ENCODE peak calls at places on chromosomes 6 and 20, in eight cellular contexts. One of them, this sample, is unnamed.

GRCh38 chr6:80214436-80215022 is 108.1 kb downstream of the BCKDHB start:
- DNase-seq in GF-D8: peak; percentile 15
- DNase-seq in NT2/D1: peak; percentile 20
- DNase-seq in H1: no peak
- DNase-seq in GM20000: peak; percentile 34
- DNase-seq in NCI-H774: peak; percentile 66
- DNase-seq in tibial artery: no peak
- DNase-seq in T-helper 9 cell: no peak
- DNase-seq in this sample: no peak

GRCh38 chr6:31610891-31611425 is 4.1 kb upstream of the AIF1 start:
- DNase-seq in H1: no peak
- DNase-seq in GF-D8: no peak
- DNase-seq in NT2/D1: no peak
- DNase-seq in T-helper 9 cell: no peak
- DNase-seq in tibial artery: no peak
- DNase-seq in NCI-H774: no peak
- DNase-seq in GM20000: no peak
- DNase-seq in this sample: no peak

GRCh38 chr20:12941025-12941424 is 67.7 kb upstream of the SPTLC3 start:
- DNase-seq in NT2/D1: no peak
- DNase-seq in GM20000: no peak
- DNase-seq in H1: no peak
- DNase-seq in tibial artery: no peak
- DNase-seq in T-helper 9 cell: no peak
- DNase-seq in GF-D8: no peak
- DNase-seq in NCI-H774: no peak
- DNase-seq in this sample: no peak

GRCh38 chr6:131655951-131656350 is 18.8 kb downstream of the ENPP3 start:
- DNase-seq in H1: no peak
- DNase-seq in GM20000: no peak
- DNase-seq in GF-D8: no peak
- DNase-seq in T-helper 9 cell: no peak
- DNase-seq in tibial artery: no peak
- DNase-seq in NT2/D1: no peak
- DNase-seq in NCI-H774: no peak
- DNase-seq in this sample: no peak

GRCh38 chr6:81767163-81768000 is 14.9 kb upstream of the TENT5A start:
- DNase-seq in GF-D8: no peak
- DNase-seq in NT2/D1: no peak
- DNase-seq in tibial artery: no peak
- DNase-seq in GM20000: no peak
- DNase-seq in T-helper 9 cell: no peak
- DNase-seq in H1: no peak
- DNase-seq in NCI-H774: no peak
- DNase-seq in this sample: no peak

GRCh38 chr6:25706314-25707014 is 48.1 kb upstream of the SLC17A4 start:
- DNase-seq in H1: no peak
- DNase-seq in T-helper 9 cell: no peak
- DNase-seq in GM20000: no peak
- DNase-seq in NCI-H774: peak; percentile 32
- DNase-seq in GF-D8: no peak
- DNase-seq in NT2/D1: no peak
- DNase-seq in tibial artery: no peak
- DNase-seq in this sample: no peak

GRCh38 chr6:16167219-16167618 is 38.3 kb downstream of the MYLIP start:
- DNase-seq in tibial artery: no peak
- DNase-seq in T-helper 9 cell: no peak
- DNase-seq in NCI-H774: no peak
- DNase-seq in NT2/D1: no peak
- DNase-seq in GM20000: no peak
- DNase-seq in GF-D8: no peak
- DNase-seq in H1: no peak
- DNase-seq in this sample: no peak

GRCh38 chr6:18595774-18596528 is 208.8 kb downstream of the RNF144B start:
- DNase-seq in tibial artery: peak; percentile 73
- DNase-seq in H1: peak; percentile 47
- DNase-seq in NCI-H774: peak; percentile 52
- DNase-seq in GM20000: peak; percentile 38
- DNase-seq in NT2/D1: peak; percentile 68
- DNase-seq in GF-D8: no peak
- DNase-seq in T-helper 9 cell: peak; percentile 6
- DNase-seq in this sample: peak; percentile 6

GRCh38 chr20:8116067-8116811 is 15.8 kb upstream of the PLCB1 start:
- DNase-seq in GM20000: no peak
- DNase-seq in NT2/D1: no peak
- DNase-seq in tibial artery: no peak
- DNase-seq in T-helper 9 cell: no peak
- DNase-seq in GF-D8: no peak
- DNase-seq in H1: no peak
- DNase-seq in NCI-H774: no peak
- DNase-seq in this sample: no peak

GRCh38 chr6:7172605-7173185 is 64.9 kb downstream of the RREB1 start:
- DNase-seq in H1: no peak
- DNase-seq in NCI-H774: no peak
- DNase-seq in NT2/D1: no peak
- DNase-seq in GF-D8: no peak
- DNase-seq in T-helper 9 cell: no peak
- DNase-seq in GM20000: no peak
- DNase-seq in tibial artery: peak; percentile 75
- DNase-seq in this sample: no peak

GRCh38 chr6:168035098-168035660 is 37.7 kb downstream of the KIF25 start:
- DNase-seq in GF-D8: no peak
- DNase-seq in tibial artery: no peak
- DNase-seq in GM20000: no peak
- DNase-seq in H1: peak; percentile 54
- DNase-seq in T-helper 9 cell: no peak
- DNase-seq in NCI-H774: peak; percentile 78
- DNase-seq in NT2/D1: no peak
- DNase-seq in this sample: no peak

GRCh38 chr20:58810879-58811250 is 39.8 kb downstream of the GNAS-AS1 start:
- DNase-seq in GF-D8: no peak
- DNase-seq in tibial artery: no peak
- DNase-seq in T-helper 9 cell: no peak
- DNase-seq in H1: no peak
- DNase-seq in GM20000: no peak
- DNase-seq in NT2/D1: no peak
- DNase-seq in NCI-H774: no peak
- DNase-seq in this sample: no peak

GRCh38 chr20:38878798-38879197 is 47.4 kb upstream of the FAM83D start:
- DNase-seq in GF-D8: no peak
- DNase-seq in GM20000: no peak
- DNase-seq in T-helper 9 cell: no peak
- DNase-seq in NT2/D1: no peak
- DNase-seq in NCI-H774: no peak
- DNase-seq in H1: no peak
- DNase-seq in tibial artery: no peak
- DNase-seq in this sample: peak; percentile 9

GRCh38 chr6:89582669-89583325 is 55.8 kb downstream of the LYRM2 start:
- DNase-seq in GF-D8: no peak
- DNase-seq in NT2/D1: no peak
- DNase-seq in tibial artery: no peak
- DNase-seq in NCI-H774: no peak
- DNase-seq in T-helper 9 cell: no peak
- DNase-seq in H1: no peak
- DNase-seq in GM20000: no peak
- DNase-seq in this sample: no peak

GRCh38 chr6:138815797-138816528 is 20.1 kb downstream of the ECT2L start:
- DNase-seq in T-helper 9 cell: no peak
- DNase-seq in tibial artery: no peak
- DNase-seq in GM20000: peak; percentile 56
- DNase-seq in NT2/D1: peak; percentile 8
- DNase-seq in H1: no peak
- DNase-seq in NCI-H774: peak; percentile 78
- DNase-seq in GF-D8: peak; percentile 17
- DNase-seq in this sample: peak; percentile 18

GRCh38 chr20:6576721-6577120 is 190.8 kb upstream of the BMP2 start:
- DNase-seq in NT2/D1: no peak
- DNase-seq in GM20000: no peak
- DNase-seq in GF-D8: no peak
- DNase-seq in NCI-H774: no peak
- DNase-seq in tibial artery: no peak
- DNase-seq in T-helper 9 cell: no peak
- DNase-seq in H1: no peak
- DNase-seq in this sample: no peak

GRCh38 chr20:38043512-38044300 is 10.2 kb downstream of the RPRD1B start:
- DNase-seq in NCI-H774: no peak
- DNase-seq in NT2/D1: no peak
- DNase-seq in T-helper 9 cell: no peak
- DNase-seq in tibial artery: no peak
- DNase-seq in GM20000: no peak
- DNase-seq in GF-D8: no peak
- DNase-seq in H1: no peak
- DNase-seq in this sample: no peak

GRCh38 chr20:50580016-50580747 is 70.0 kb downstream of the PTPN1 start:
- DNase-seq in tibial artery: peak; percentile 83
- DNase-seq in H1: no peak
- DNase-seq in NCI-H774: no peak
- DNase-seq in GM20000: peak; percentile 75
- DNase-seq in GF-D8: no peak
- DNase-seq in T-helper 9 cell: peak; percentile 45
- DNase-seq in NT2/D1: peak; percentile 30
- DNase-seq in this sample: no peak

GRCh38 chr20:61926253-61926613 is 139.4 kb downstream of the TAF4 start:
- DNase-seq in NCI-H774: no peak
- DNase-seq in T-helper 9 cell: no peak
- DNase-seq in GF-D8: no peak
- DNase-seq in GM20000: no peak
- DNase-seq in tibial artery: peak; percentile 43
- DNase-seq in H1: no peak
- DNase-seq in NT2/D1: no peak
- DNase-seq in this sample: no peak